ENCODE peak calls at places on chromosomes 3 and 15, in seven cellular contexts. L is GM23338, D is nucleus accumbens, Y is ELR, W is neuronal stem cell, A is T-helper 1 cell, B is amygdala. T is an unnamed sample.

GRCh38 chr3:45110185-45110833 is 35.9 kb downstream of the CDCP1 start:
- DNase-seq in L (no peak), D (no peak), Y (no peak), W (no peak), A (no peak), B (no peak), T (no peak)

GRCh38 chr3:43883729-43884396 is 193.1 kb downstream of the ABHD5 start:
- DNase-seq in L (no peak), D (no peak), Y (no peak), W (no peak), A (no peak), B (no peak), T (no peak)

GRCh38 chr3:44883999-44884431 is 9.6 kb downstream of the TGM4 start:
- DNase-seq in L (no peak), D (no peak), Y (peak), W (no peak), A (no peak), B (no peak), T (no peak)

GRCh38 chr15:100869151-100869999 is 10.3 kb upstream of the ALDH1A3 start:
- DNase-seq in L (peak), D (no peak), Y (peak), W (no peak), A (no peak), B (no peak), T (no peak)

GRCh38 chr3:104878395-104878794 is 488.3 kb upstream of the ALCAM start:
- DNase-seq in L (no peak), D (no peak), Y (no peak), W (no peak), A (no peak), B (no peak), T (no peak)

GRCh38 chr3:129016366-129016724 is 15.2 kb downstream of the EFCC1 start:
- DNase-seq in L (no peak), D (no peak), Y (no peak), W (no peak), A (peak), B (no peak), T (peak)

GRCh38 chr15:31367730-31368344 is 41.2 kb downstream of the KLF13 start:
- DNase-seq in L (no peak), D (no peak), Y (no peak), W (no peak), A (no peak), B (no peak), T (no peak)

GRCh38 chr3:70138606-70139005 is 139.1 kb downstream of the SAMMSON start:
- DNase-seq in L (no peak), D (no peak), Y (no peak), W (no peak), A (no peak), B (no peak), T (no peak)

GRCh38 chr15:58504674-58505234 is 73.0 kb downstream of the LIPC start:
- DNase-seq in L (no peak), D (no peak), Y (no peak), W (no peak), A (no peak), B (no peak), T (no peak)

GRCh38 chr3:188046561-188047213 is 107.3 kb upstream of the LPP start:
- DNase-seq in L (no peak), D (no peak), Y (peak), W (no peak), A (no peak), B (no peak), T (no peak)

GRCh38 chr3:185488465-185488864 is 10.4 kb downstream of the TMEM41A start:
- DNase-seq in L (no peak), D (no peak), Y (no peak), W (no peak), A (no peak), B (no peak), T (no peak)

GRCh38 chr3:79154861-79155260 is 612.9 kb downstream of the ROBO1 start:
- DNase-seq in L (no peak), D (no peak), Y (no peak), W (peak), A (no peak), B (no peak), T (no peak)

GRCh38 chr15:25886498-25887140 is 23.5 kb upstream of the ATP10A start:
- DNase-seq in L (no peak), D (no peak), Y (no peak), W (no peak), A (no peak), B (no peak), T (no peak)

GRCh38 chr15:80934761-80935221 is 54.8 kb downstream of the MESD start:
- DNase-seq in L (peak), D (no peak), Y (peak), W (no peak), A (no peak), B (no peak), T (no peak)

GRCh38 chr3:23806322-23807160 is 786 bp downstream of the UBE2E1 start:
- DNase-seq in L (peak), D (peak), Y (peak), W (peak), A (peak), B (peak), T (no peak)

GRCh38 chr3:138944842-138945645 is 1.9 kb downstream of the FOXL2 start:
- DNase-seq in L (peak), D (no peak), Y (no peak), W (peak), A (no peak), B (no peak), T (no peak)

GRCh38 chr15:70533931-70534742 is 229.2 kb downstream of the UACA start:
- DNase-seq in L (no peak), D (no peak), Y (peak), W (no peak), A (no peak), B (no peak), T (no peak)

GRCh38 chr15:82849556-82850241 is 40.3 kb downstream of the WHAMM start:
- DNase-seq in L (peak), D (no peak), Y (peak), W (peak), A (no peak), B (no peak), T (peak)

GRCh38 chr15:77500986-77501385 is 80.3 kb downstream of the HMG20A start:
- DNase-seq in L (no peak), D (no peak), Y (peak), W (no peak), A (no peak), B (no peak), T (no peak)

GRCh38 chr3:27521179-27521871 is 37.1 kb upstream of the SLC4A7 start:
- DNase-seq in L (no peak), D (no peak), Y (peak), W (no peak), A (no peak), B (no peak), T (no peak)

GRCh38 chr3:166195808-166196207 is 358.6 kb upstream of the BCHE start:
- DNase-seq in L (no peak), D (no peak), Y (peak), W (no peak), A (no peak), B (no peak), T (no peak)

GRCh38 chr15:80549191-80549590 is 145.0 kb downstream of the ARNT2 start:
- DNase-seq in L (no peak), D (no peak), Y (peak), W (no peak), A (no peak), B (no peak), T (no peak)

GRCh38 chr3:48930590-48930989 is 11.9 kb downstream of the ARIH2 start:
- DNase-seq in L (no peak), D (no peak), Y (no peak), W (no peak), A (no peak), B (no peak), T (no peak)

GRCh38 chr3:117150628-117151027 is 441.0 kb downstream of the TUSC7 start:
- DNase-seq in L (no peak), D (no peak), Y (no peak), W (no peak), A (no peak), B (no peak), T (no peak)

GRCh38 chr15:79661411-79661810 is 229.3 kb downstream of the MINAR1 start:
- DNase-seq in L (no peak), D (no peak), Y (no peak), W (no peak), A (no peak), B (no peak), T (no peak)

GRCh38 chr3:58008140-58009025 is at the start of gene FLNB:
- DNase-seq in L (peak), D (peak), Y (peak), W (peak), A (peak), B (peak), T (peak)

T was measured in CMK.